ENCODE peak calls at places on chromosome X, in seven cellular contexts. Y is uterus, H is AG04450, R is mammary epithelial cell, N is upper lobe of right lung, M is A549, U is MM.1S. E is an unnamed sample.

GRCh38 chrX:920234-920799 is 289.7 kb downstream of the SHOX start:
- DNase-seq in H (no peak), Y (no peak), R (no peak), M (no peak), U (no peak), N (no peak), E (no peak)

GRCh38 chrX:39814391-39814790 is 283.4 kb downstream of the BCOR start:
- DNase-seq in H (no peak), U (peak; percentile 22), Y (no peak), N (no peak), M (peak; percentile 38), R (no peak), E (no peak)

GRCh38 chrX:69493193-69493592 is 10.9 kb upstream of the NALF2 start:
- DNase-seq in R (peak; percentile 20), N (no peak), H (no peak), U (peak; percentile 45), Y (no peak), M (peak; percentile 30), E (peak; percentile 36)

GRCh38 chrX:114959729-114960128 is 57.7 kb downstream of the IL13RA2 start:
- DNase-seq in N (no peak), M (peak; percentile 1), Y (no peak), R (peak; percentile 5), U (peak; percentile 35), H (no peak), E (peak; percentile 27)

GRCh38 chrX:115582871-115583729 is 22.1 kb downstream of the PLS3 start:
- DNase-seq in R (peak; percentile 43), M (no peak), Y (no peak), H (no peak), N (peak; percentile 64), U (no peak), E (peak; percentile 54)

GRCh38 chrX:119391279-119391678 is 7.9 kb upstream of the SLC25A43 start:
- DNase-seq in M (peak; percentile 46), R (peak; percentile 16), N (no peak), U (peak; percentile 26), H (no peak), Y (no peak), E (peak; percentile 60)

GRCh38 chrX:111254896-111255693 is 15.2 kb downstream of the CAPN6 start:
- DNase-seq in R (peak; percentile 16), N (no peak), M (no peak), U (no peak), Y (no peak), H (no peak), E (peak; percentile 30)

GRCh38 chrX:3026074-3026588 is 15.1 kb upstream of the ARSF start:
- DNase-seq in N (no peak), U (no peak), Y (no peak), R (peak; percentile 67), H (no peak), M (no peak), E (peak; percentile 74)

GRCh38 chrX:8364369-8365141 is 100.1 kb upstream of the VCX3B start:
- DNase-seq in U (peak; percentile 62), M (peak; percentile 15), N (no peak), H (no peak), Y (no peak), R (no peak), E (peak; percentile 29)

DNA sequence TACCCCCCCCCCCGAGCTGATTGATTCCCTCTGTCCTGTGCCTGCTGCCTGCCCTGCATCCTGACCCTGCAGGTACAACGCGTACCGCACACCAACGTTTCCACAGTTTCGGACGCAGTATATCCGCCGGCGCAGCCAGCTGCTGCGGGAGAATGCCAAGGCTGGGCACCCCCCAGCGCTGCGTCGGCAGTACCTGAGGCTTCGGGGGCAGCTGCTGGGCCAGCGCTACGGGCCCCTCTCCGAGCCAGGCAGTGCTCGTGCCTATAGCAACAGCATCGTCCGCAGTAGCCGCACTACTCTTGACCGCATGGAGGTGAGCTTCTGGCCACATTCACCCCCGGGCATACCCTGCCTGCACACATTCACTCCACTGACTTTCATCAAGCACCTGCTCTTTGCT is 1.4 kb downstream of the WDR13 start:
- DNase-seq in U (no peak), R (no peak), H (no peak), Y (no peak), M (no peak), N (no peak), E (no peak)
- H3K4me3 ChIP-seq in U (peak overlapping the region; percentile 94), R (peak overlapping the region; percentile 40), H (peak overlapping the region; percentile 85), Y (no peak overlapping the region), M (peak overlapping the region; percentile 70), N (peak overlapping the region; percentile 65), E (peak overlapping the region; percentile 71)

DNA sequence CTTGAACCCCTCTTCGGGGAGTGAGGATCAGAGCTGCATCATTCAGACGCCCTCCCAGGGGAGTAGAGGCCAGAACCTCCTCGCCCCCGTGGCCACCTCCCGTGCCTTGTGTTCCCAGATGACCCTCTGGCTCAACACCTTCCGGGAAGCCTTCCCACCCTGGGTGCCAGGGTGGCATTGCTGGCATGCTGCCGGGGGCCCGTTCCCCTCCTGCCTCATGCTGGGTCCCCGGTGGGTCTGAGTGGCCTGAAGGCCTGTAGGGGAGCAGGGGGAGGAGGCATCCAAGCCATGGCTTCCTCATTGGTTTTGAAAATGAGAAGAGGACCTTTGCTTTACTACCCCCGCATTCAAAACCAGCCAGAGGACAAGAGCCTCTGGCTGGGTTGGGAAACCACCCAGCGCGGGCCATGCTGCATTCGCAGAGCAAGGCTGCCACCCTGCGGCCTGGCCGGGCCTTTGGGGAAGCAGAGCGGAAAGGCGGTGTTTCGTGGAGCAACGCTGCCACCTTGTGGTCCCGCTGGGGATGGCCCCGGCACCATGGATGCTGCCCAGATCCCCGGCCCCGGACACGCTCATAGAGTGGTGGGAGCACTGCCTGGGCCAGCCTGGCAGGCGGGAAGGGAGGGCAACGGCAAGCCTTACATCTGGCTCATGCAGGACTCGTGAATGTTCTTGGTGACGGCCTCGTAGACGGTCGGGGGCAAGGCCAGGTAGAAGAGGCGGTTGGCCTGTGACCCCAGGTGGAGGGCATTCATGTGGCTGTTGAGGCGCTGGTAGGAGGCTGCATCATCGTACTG is 11.9 kb downstream of the G6PD start:
- DNase-seq in M (peak; percentile 89), N (peak; percentile 93), R (peak; percentile 69), U (peak; percentile 82), H (no peak), Y (peak; percentile 89), E (peak; percentile 73)
- TF ChIP-seq CTCF in M (peak; percentile 88), N (peak; percentile 96), R (peak; percentile 97), U (peak; percentile 99), H (peak; percentile 87), Y (peak; percentile 94), E (peak; percentile 83)

GRCh38 chrX:65677954-65678469 is 10.6 kb downstream of the MSN start:
- DNase-seq in Y (peak; percentile 60), H (peak; percentile 80), N (no peak), U (no peak), M (peak; percentile 71), R (peak; percentile 79), E (peak; percentile 87)

GRCh38 chrX:65671966-65672365 is 4.5 kb downstream of the MSN start:
- DNase-seq in R (no peak), H (no peak), N (no peak), M (no peak), Y (no peak), U (no peak), E (no peak)

GRCh38 chrX:65674351-65674893 is 7.0 kb downstream of the MSN start:
- DNase-seq in U (peak; percentile 56), Y (no peak), M (no peak), R (peak; percentile 29), N (no peak), H (no peak), E (no peak)

GRCh38 chrX:65671286-65671685 is 3.8 kb downstream of the MSN start:
- DNase-seq in H (no peak), R (no peak), Y (no peak), U (no peak), M (no peak), N (no peak), E (no peak)

GRCh38 chrX:65673857-65674350 is 6.5 kb downstream of the MSN start:
- DNase-seq in Y (no peak), U (no peak), R (no peak), M (no peak), N (no peak), H (no peak), E (no peak)
- H3K4me3 ChIP-seq in Y (no peak overlapping the region), U (peak overlapping the region; percentile 25), R (no peak overlapping the region), M (no peak overlapping the region), N (peak overlapping the region; percentile 14), H (no peak overlapping the region), E (no peak overlapping the region)

GRCh38 chrX:109472939-109473713 is 8.8 kb downstream of the GUCY2F start:
- DNase-seq in N (no peak), R (peak; percentile 51), Y (no peak), M (peak; percentile 21), H (no peak), U (peak; percentile 8), E (peak; percentile 66)
- TF ChIP-seq CTCF in N (no peak), R (peak; percentile 3), Y (no peak), M (no peak), H (no peak), U (no peak), E (peak; percentile 19)

GRCh38 chrX:53716328-53717088 is 30.0 kb upstream of the HUWE1 start:
- DNase-seq in H (no peak), M (no peak), N (no peak), Y (no peak), U (peak; percentile 71), R (peak; percentile 54), E (no peak)

GRCh38 chrX:53718073-53718472 is 31.6 kb upstream of the HUWE1 start:
- DNase-seq in M (no peak), N (no peak), Y (no peak), H (no peak), R (peak; percentile 50), U (no peak), E (peak; percentile 60)

GRCh38 chrX:53714580-53715335 is 28.2 kb upstream of the HUWE1 start:
- DNase-seq in H (no peak), R (peak; percentile 69), N (peak; percentile 68), U (no peak), M (no peak), Y (no peak), E (peak; percentile 83)

GRCh38 chrX:53715336-53715924 is 28.9 kb upstream of the HUWE1 start:
- DNase-seq in M (no peak), U (no peak), Y (no peak), H (no peak), R (no peak), N (no peak), E (no peak)

DNA sequence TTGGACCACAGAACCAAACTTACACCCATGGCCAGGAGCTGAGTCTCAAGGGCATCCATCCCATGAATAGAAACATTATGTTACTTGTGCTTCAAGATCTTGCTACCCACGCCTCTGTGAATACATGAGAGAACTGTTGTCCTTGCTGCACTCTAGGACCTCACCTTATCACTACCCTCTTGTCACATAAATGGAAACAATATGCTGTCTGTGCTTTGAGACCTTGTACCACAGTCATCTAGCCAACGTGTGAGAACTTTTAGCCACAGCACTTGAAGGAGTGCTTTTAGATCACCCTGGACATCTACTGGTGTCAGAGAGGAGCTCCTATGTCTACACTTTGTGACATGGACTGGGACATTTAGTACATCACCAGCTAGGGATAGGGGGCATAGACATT is 30.7 kb upstream of the HUWE1 start:
- DNase-seq in Y (no peak), U (no peak), H (no peak), M (no peak), N (no peak), R (no peak), E (no peak)
- H3K4me3 ChIP-seq in Y (no peak overlapping the region), U (no peak overlapping the region), H (no peak overlapping the region), M (no peak overlapping the region), N (no peak overlapping the region), R (no peak overlapping the region), E (no peak overlapping the region)

E was measured in epithelial cell of esophagus.